ENCODE peak calls at places on chromosomes 13 and 19, in six cellular contexts. V is fibroblast of mammary gland, E is retinal pigment epithelial cell, T is neural crest cell, R is A673, G is stomach. C is an unnamed sample.
A peak's percentile ranks its signal among the peaks of the same experiment; 100 is the strongest.

GRCh38 chr13:40447857-40448256 is 218.6 kb downstream of the FOXO1 start:
- DNase-seq in V (no peak), E (no peak), T (no peak), R (no peak), G (no peak), C (no peak)

GRCh38 chr19:5154129-5154798 is 185.4 kb downstream of the KDM4B start:
- DNase-seq in V (peak; percentile 10), E (no peak), T (peak; percentile 57), R (no peak), G (peak; percentile 52), C (peak; percentile 70)

GRCh38 chr19:30896551-30896950 is 452.7 kb downstream of the TSHZ3 start:
- DNase-seq in V (no peak), E (no peak), T (no peak), R (no peak), G (no peak), C (no peak)

GRCh38 chr19:9934132-9934950 is 2.0 kb downstream of the OLFM2 start:
- DNase-seq in V (peak; percentile 77), E (no peak), T (peak; percentile 95), R (peak; percentile 96), G (peak; percentile 68), C (peak; percentile 87)

GRCh38 chr19:35079826-35080225 is 35.8 kb upstream of the FXYD3 start:
- DNase-seq in V (no peak), E (no peak), T (no peak), R (no peak), G (no peak), C (no peak)

GRCh38 chr13:23707674-23708073 is 137.5 kb downstream of the TNFRSF19 start:
- DNase-seq in V (peak; percentile 64), E (no peak), T (no peak), R (no peak), G (no peak), C (no peak)

GRCh38 chr13:33279898-33280549 is 5.5 kb downstream of the STARD13 start:
- DNase-seq in V (peak; percentile 86), E (no peak), T (no peak), R (no peak), G (no peak), C (no peak)

GRCh38 chr19:38227272-38228004 is 3.4 kb upstream of the DPF1 start:
- DNase-seq in V (no peak), E (no peak), T (no peak), R (no peak), G (no peak), C (no peak)

GRCh38 chr19:45153339-45154063 is 7.3 kb downstream of the NKPD1 start:
- DNase-seq in V (peak; percentile 56), E (peak; percentile 30), T (peak; percentile 77), R (peak; percentile 76), G (peak; percentile 47), C (no peak)

GRCh38 chr13:96020155-96020575 is 33.0 kb downstream of the UGGT2 start:
- DNase-seq in V (peak; percentile 73), E (peak; percentile 73), T (peak; percentile 7), R (peak; percentile 65), G (peak; percentile 49), C (peak; percentile 41)

GRCh38 chr13:90105881-90106496 is 1241.5 kb upstream of the MIR17HG start:
- DNase-seq in V (peak; percentile 7), E (peak; percentile 26), T (no peak), R (peak; percentile 85), G (no peak), C (no peak)

GRCh38 chr13:30453727-30454126 is 12.0 kb downstream of the HMGB1 start:
- DNase-seq in V (peak; percentile 42), E (no peak), T (no peak), R (peak; percentile 52), G (no peak), C (no peak)
- TF ChIP-seq CTCF in V (peak; percentile 32), E (peak; percentile 27), T (peak; percentile 43), R (peak; percentile 38), G (no peak), C (no peak)

GRCh38 chr19:46515879-46516350 is 20.2 kb upstream of the PNMA8B start:
- DNase-seq in V (peak; percentile 47), E (no peak), T (no peak), R (peak; percentile 77), G (no peak), C (peak; percentile 61)

GRCh38 chr19:46515290-46515609 is 19.6 kb upstream of the PNMA8B start:
- DNase-seq in V (no peak), E (no peak), T (no peak), R (no peak), G (no peak), C (no peak)

GRCh38 chr19:46514589-46515289 is 19.1 kb upstream of the PNMA8B start:
- DNase-seq in V (no peak), E (no peak), T (no peak), R (no peak), G (no peak), C (no peak)

GRCh38 chr19:46511237-46511636 is 15.6 kb upstream of the PNMA8B start:
- DNase-seq in V (no peak), E (no peak), T (no peak), R (no peak), G (no peak), C (no peak)

GRCh38 chr19:46513461-46514236 is 18.0 kb upstream of the PNMA8B start:
- DNase-seq in V (peak; percentile 70), E (no peak), T (peak; percentile 96), R (peak; percentile 86), G (peak; percentile 73), C (peak; percentile 83)
- TF ChIP-seq CTCF in V (peak; percentile 73), E (peak; percentile 92), T (peak; percentile 97), R (peak; percentile 97), G (peak; percentile 92), C (peak; percentile 89)

DNA sequence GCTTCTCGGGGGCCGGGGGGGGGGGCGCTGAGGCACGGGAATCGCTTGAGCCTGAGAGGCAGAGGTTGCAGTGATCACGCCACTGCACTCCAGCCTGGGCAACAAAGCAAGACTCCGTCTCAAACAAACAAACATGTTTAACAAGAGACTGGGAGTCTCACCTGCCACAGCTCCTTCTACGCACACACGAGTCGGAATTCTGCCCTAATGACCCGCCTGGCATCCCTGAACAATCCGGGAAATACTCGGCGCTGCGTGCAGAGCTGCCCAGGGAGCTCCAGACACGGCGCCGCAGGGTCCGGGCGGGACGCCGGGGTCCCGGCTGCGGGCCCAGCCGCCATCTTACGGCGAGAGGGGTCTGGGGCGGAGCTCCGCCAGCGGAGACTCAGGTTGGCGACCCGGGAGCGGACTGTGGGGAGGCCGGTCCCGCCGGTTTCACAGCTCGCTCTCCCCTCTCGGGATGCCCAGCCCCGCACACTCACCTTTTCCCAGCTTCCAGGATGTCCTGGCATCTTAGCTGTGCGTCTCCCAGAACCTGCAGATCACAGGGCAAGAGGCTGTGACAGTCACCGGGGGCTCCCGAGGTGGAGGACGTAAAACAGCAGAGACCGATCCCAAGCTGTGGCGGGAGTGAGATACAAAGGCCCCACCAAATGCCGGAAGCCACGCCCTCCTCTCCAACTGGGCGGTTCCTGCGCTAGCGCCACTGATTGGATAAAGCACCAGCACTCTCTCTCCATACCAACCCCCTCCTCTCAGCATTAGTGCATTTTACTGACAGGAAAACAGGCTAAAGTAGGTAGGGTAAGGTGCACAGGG is 23.6 kb upstream of the ZNF724 start:
- DNase-seq in V (peak; percentile 84), E (peak; percentile 72), T (peak; percentile 86), R (peak; percentile 94), G (peak; percentile 93), C (peak; percentile 91)
- TF ChIP-seq CTCF in V (no peak), E (no peak), T (no peak), R (peak; percentile 21), G (no peak), C (peak; percentile 35)

GRCh38 chr13:113623491-113624234 is 34.3 kb downstream of the ATP4B start:
- DNase-seq in V (no peak), E (no peak), T (peak; percentile 14), R (peak; percentile 43), G (no peak), C (no peak)

GRCh38 chr13:113621046-113621445 is 36.5 kb downstream of the TFDP1 start:
- DNase-seq in V (no peak), E (no peak), T (no peak), R (no peak), G (no peak), C (no peak)

GRCh38 chr13:113624235-113624587 is 33.8 kb downstream of the ATP4B start:
- DNase-seq in V (no peak), E (no peak), T (no peak), R (no peak), G (no peak), C (no peak)

GRCh38 chr13:113620036-113620435 is 35.5 kb downstream of the TFDP1 start:
- DNase-seq in V (no peak), E (no peak), T (no peak), R (no peak), G (no peak), C (no peak)

DNA sequence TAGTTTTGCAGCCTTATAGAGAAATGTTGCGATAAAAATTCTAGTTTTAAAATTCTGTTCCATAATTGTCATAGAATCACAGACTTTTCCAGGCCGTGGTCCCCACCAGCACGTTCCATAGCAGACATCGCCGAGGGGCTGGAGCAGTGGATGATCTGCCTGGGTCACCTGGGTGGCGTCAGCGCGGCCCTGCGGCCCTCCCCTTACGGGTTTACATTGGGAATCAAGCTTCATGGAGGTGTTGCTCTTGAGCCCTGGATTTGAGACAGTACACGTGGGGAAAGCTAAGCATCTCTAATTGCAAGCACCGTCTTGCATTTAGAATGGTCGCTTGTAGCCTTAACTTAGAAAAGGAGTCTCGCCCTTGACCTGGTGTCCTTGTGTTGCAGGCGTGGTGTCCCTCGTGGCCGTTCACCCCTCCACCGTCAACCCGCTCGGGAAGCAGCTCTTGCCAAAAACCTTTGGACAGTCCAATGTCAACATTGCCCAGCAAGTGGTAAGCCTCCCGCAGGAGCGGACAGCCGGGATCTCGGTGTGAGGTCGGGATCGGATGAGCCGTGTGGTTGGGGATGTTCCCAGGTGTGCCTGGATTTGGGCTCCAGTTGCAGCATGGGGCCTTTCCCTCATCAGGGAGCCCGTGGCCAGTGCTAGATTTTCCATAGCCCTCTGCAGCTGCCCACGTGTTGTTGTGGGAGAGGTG is 35.1 kb downstream of the ATP4B start:
- DNase-seq in V (no peak), E (no peak), T (no peak), R (no peak), G (no peak), C (no peak)
- TF ChIP-seq CTCF in V (no peak), E (no peak), T (no peak), R (no peak), G (no peak), C (no peak)

DNA sequence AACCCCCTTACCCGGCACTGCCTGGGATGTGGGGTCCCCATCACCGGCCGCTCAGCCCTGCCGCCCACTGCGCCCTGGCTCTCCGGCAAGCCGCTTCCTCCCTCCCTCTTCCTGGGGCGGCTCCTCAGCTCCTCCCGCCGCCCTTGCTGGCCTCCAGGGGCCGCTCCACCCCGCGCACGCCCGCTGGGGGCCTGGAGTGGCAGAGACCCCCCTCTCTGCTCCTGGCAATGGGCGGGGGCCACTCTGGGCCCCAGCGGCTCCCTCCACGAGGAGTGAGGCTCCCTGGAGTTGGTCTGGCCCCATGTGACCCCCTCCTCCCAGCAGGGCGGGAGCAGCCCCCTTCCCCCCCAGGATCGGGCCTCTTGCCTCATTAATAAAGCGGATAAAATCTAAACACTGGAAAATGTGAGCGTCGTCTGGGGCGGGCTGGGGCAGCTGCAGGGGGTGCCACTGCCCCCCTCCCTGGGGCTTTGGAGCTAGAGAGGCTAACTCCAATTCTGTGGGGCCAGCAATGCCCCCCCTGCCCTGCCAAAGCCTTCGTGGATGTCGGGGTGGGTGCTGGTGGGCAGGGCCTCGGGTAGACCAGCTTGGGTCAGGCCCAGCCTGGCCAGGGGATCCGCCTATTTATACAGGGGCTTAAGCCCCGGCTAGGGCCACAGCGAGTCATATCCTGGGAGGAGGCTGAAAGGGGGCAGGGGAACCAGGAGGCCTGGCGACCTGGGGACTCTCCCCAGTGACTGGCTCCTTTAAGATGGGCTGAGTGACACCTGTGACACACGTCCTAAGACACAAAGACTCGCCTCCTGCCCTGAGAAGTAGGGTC is at the start of gene PTGER1:
- DNase-seq in V (peak; percentile 47), E (no peak), T (no peak), R (peak; percentile 57), G (no peak), C (peak; percentile 38)
- TF ChIP-seq CTCF in V (no peak), E (peak; percentile 56), T (peak; percentile 52), R (peak; percentile 57), G (peak; percentile 22), C (peak; percentile 32)

C was measured in GM10248.